ENCODE peak calls at places on chromosomes 5 and 9, in four cellular contexts. One of them, this sample, is unnamed.

GRCh38 chr5:172680921-172681320 is 39.9 kb downstream of the NEURL1B start:
- DNase-seq in endodermal cell: no peak
- DNase-seq in colonic mucosa: no peak
- DNase-seq in ovary: no peak
- DNase-seq in this sample: no peak

GRCh38 chr5:41856644-41857491 is 13.4 kb downstream of the OXCT1 start:
- DNase-seq in ovary: peak; percentile 29
- DNase-seq in endodermal cell: peak; percentile 80
- DNase-seq in colonic mucosa: peak; percentile 56
- DNase-seq in this sample: peak; percentile 38

GRCh38 chr5:322942-323879 is 1.7 kb downstream of the AHRR start:
- DNase-seq in colonic mucosa: no peak
- DNase-seq in endodermal cell: peak; percentile 73
- DNase-seq in ovary: no peak
- DNase-seq in this sample: no peak

GRCh38 chr9:34375901-34376595 is 650 bp downstream of the MYORG start:
- DNase-seq in colonic mucosa: peak; percentile 70
- DNase-seq in ovary: no peak
- DNase-seq in endodermal cell: peak; percentile 90
- DNase-seq in this sample: peak; percentile 7

GRCh38 chr5:40386293-40386692 is 293.4 kb upstream of the PTGER4 start:
- DNase-seq in endodermal cell: no peak
- DNase-seq in ovary: no peak
- DNase-seq in colonic mucosa: no peak
- DNase-seq in this sample: no peak

GRCh38 chr9:131826966-131827525 is 87.2 kb upstream of the RAPGEF1 start:
- DNase-seq in ovary: no peak
- DNase-seq in endodermal cell: no peak
- DNase-seq in colonic mucosa: no peak
- DNase-seq in this sample: no peak

GRCh38 chr5:909086-909485 is 16.4 kb downstream of the TRIP13 start:
- DNase-seq in endodermal cell: no peak
- DNase-seq in colonic mucosa: no peak
- DNase-seq in ovary: no peak
- DNase-seq in this sample: no peak

GRCh38 chr5:112668016-112668415 is 69.7 kb upstream of the APC start:
- DNase-seq in colonic mucosa: no peak
- DNase-seq in endodermal cell: no peak
- DNase-seq in ovary: no peak
- DNase-seq in this sample: no peak

GRCh38 chr9:130443840-130444492 is 795 bp upstream of the ASS1 start:
- DNase-seq in ovary: peak; percentile 36
- DNase-seq in endodermal cell: no peak
- DNase-seq in colonic mucosa: peak; percentile 42
- DNase-seq in this sample: no peak

GRCh38 chr9:16275795-16276624 is 594.5 kb downstream of the BNC2 start:
- DNase-seq in colonic mucosa: no peak
- DNase-seq in ovary: no peak
- DNase-seq in endodermal cell: peak; percentile 22
- DNase-seq in this sample: no peak

GRCh38 chr9:2040828-2041227 is 25.7 kb downstream of the SMARCA2 start:
- DNase-seq in colonic mucosa: no peak
- DNase-seq in ovary: no peak
- DNase-seq in endodermal cell: no peak
- DNase-seq in this sample: no peak

GRCh38 chr9:22117511-22118388 is 108.6 kb upstream of the CDKN2B start:
- DNase-seq in colonic mucosa: peak; percentile 84
- DNase-seq in ovary: peak; percentile 16
- DNase-seq in endodermal cell: peak; percentile 83
- DNase-seq in this sample: peak; percentile 53

GRCh38 chr5:119332978-119333401 is 22.8 kb upstream of the TNFAIP8 start:
- DNase-seq in colonic mucosa: no peak
- DNase-seq in endodermal cell: no peak
- DNase-seq in ovary: no peak
- DNase-seq in this sample: no peak

GRCh38 chr5:79547982-79548381 is 34.0 kb upstream of the HOMER1 start:
- DNase-seq in endodermal cell: no peak
- DNase-seq in ovary: no peak
- DNase-seq in colonic mucosa: no peak
- DNase-seq in this sample: no peak

GRCh38 chr5:179416906-179417470 is 71.7 kb upstream of the ADAMTS2 start:
- DNase-seq in endodermal cell: peak; percentile 36
- DNase-seq in colonic mucosa: peak; percentile 11
- DNase-seq in ovary: no peak
- DNase-seq in this sample: peak; percentile 32

GRCh38 chr5:2848634-2849033 is 97.2 kb upstream of the IRX2 start:
- DNase-seq in colonic mucosa: no peak
- DNase-seq in ovary: no peak
- DNase-seq in endodermal cell: no peak
- DNase-seq in this sample: no peak

GRCh38 chr5:72540759-72541438 is 33.7 kb upstream of the ZNF366 start:
- DNase-seq in ovary: no peak
- DNase-seq in endodermal cell: no peak
- DNase-seq in colonic mucosa: no peak
- DNase-seq in this sample: no peak

GRCh38 chr5:18745988-18746615 is 1111.8 kb downstream of the TAF11L14 start:
- DNase-seq in colonic mucosa: peak; percentile 26
- DNase-seq in ovary: no peak
- DNase-seq in endodermal cell: no peak
- DNase-seq in this sample: peak; percentile 54

GRCh38 chr5:18742830-18743229 is 1108.6 kb downstream of the TAF11L14 start:
- DNase-seq in endodermal cell: no peak
- DNase-seq in colonic mucosa: no peak
- DNase-seq in ovary: no peak
- DNase-seq in this sample: no peak

GRCh38 chr5:18744441-18744840 is 1110.2 kb downstream of the TAF11L14 start:
- DNase-seq in ovary: no peak
- DNase-seq in endodermal cell: no peak
- DNase-seq in colonic mucosa: no peak
- DNase-seq in this sample: no peak

GRCh38 chr5:18745591-18745987 is 1111.3 kb downstream of the TAF11L14 start:
- DNase-seq in colonic mucosa: no peak
- DNase-seq in ovary: no peak
- DNase-seq in endodermal cell: no peak
- DNase-seq in this sample: no peak

DNA sequence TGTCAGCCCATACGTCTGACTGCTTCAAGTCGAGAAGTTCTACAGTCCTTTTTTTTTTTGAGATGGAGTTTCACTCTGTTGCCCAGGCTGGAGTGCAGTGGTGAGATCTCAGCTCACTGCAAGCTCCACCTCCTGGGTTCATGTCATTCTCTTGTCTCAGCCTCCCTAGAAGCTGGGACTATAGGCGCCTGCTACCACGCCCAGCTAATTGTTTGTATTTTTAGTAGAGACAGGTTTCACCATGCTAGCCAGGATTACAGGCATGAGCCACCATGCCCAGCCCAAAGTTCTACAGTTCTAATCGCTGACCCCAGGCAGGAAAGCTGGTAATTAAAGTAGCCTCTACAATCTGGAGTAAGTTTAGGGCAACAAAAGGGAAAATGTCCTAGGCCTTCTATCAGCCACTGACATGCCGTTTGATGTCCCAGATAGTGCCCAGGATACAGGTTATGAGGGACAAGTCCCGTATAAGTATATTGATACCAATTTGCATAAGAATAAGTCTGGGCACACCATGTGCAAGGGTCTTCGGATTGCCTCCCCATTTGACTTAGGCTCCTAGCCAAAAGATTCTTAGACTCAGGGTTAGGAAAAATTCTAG is 1110.8 kb downstream of the TAF11L14 start:
- DNase-seq in ovary: no peak
- DNase-seq in endodermal cell: no peak
- DNase-seq in colonic mucosa: no peak
- DNase-seq in this sample: no peak
- H3K4me3 ChIP-seq in ovary: peak overlapping the region; percentile 31
- H3K4me3 ChIP-seq in endodermal cell: no peak overlapping the region
- H3K4me3 ChIP-seq in colonic mucosa: peak overlapping the region; percentile 46
- H3K4me3 ChIP-seq in this sample: peak overlapping the region; percentile 40

DNA sequence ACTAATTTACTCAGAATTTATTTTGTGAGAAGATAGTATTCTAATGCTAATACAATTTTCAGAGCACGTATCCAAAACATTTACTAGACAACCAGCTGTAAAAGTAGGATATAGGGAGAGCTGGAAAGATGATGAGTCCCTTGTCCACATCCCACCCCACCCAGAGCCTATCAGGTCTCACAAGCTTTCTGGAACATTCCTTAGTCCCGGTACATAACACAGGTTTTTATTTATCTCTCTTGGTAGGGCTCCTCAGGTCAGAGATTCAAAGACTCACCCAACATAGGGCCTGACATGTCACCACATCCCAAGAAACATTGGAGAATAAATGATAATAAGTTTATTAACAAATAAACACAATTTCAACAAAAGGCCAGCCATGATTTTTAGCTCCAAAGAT is 13.8 kb upstream of the RAD23B start:
- DNase-seq in endodermal cell: no peak
- DNase-seq in colonic mucosa: no peak
- DNase-seq in ovary: no peak
- DNase-seq in this sample: no peak
- H3K4me1 ChIP-seq in endodermal cell: no peaks in the 10 kb centered on the region
- H3K4me1 ChIP-seq in colonic mucosa: no peaks in the 10 kb centered on the region
- H3K4me1 ChIP-seq in ovary: peaks cover 5% of the 10 kb centered on the region
- H3K4me1 ChIP-seq in this sample: peaks cover 5% of the 10 kb centered on the region

DNA sequence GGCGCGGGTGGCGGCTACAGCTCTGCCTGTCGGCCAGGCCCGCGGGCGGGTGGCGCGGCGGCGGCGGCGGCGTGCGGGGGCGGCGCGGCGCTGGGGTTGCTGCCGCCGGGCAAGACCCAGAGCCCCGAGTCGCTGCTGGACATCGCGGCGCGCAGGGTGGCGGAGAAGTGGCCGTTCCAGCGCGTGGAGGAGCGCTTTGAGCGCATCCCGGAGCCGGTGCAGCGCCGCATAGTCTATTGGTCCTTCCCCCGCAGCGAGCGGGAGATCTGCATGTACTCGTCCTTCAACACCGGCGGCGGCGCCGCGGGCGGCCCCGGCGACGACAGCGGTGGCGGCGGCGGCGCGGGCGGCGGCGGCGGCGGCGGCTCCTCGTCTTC is 299 bp downstream of the ZSWIM6 start:
- DNase-seq in colonic mucosa: no peak
- DNase-seq in ovary: no peak
- DNase-seq in endodermal cell: no peak
- DNase-seq in this sample: peak; percentile 48
- H3K27ac ChIP-seq in colonic mucosa: peak overlapping the region; percentile 57
- H3K27ac ChIP-seq in ovary: peak overlapping the region; percentile 80
- H3K27ac ChIP-seq in endodermal cell: peak overlapping the region; percentile 60
- H3K27ac ChIP-seq in this sample: no peak overlapping the region

GRCh38 chr5:66958126-66958983 is 238.2 kb downstream of the CD180 start:
- DNase-seq in ovary: no peak
- DNase-seq in endodermal cell: no peak
- DNase-seq in colonic mucosa: no peak
- DNase-seq in this sample: no peak

GRCh38 chr5:66958984-66959641 is 237.5 kb downstream of the CD180 start:
- DNase-seq in colonic mucosa: no peak
- DNase-seq in endodermal cell: peak; percentile 69
- DNase-seq in ovary: peak; percentile 15
- DNase-seq in this sample: peak; percentile 69

GRCh38 chr5:66959668-66960067 is 236.9 kb downstream of the CD180 start:
- DNase-seq in endodermal cell: no peak
- DNase-seq in colonic mucosa: no peak
- DNase-seq in ovary: no peak
- DNase-seq in this sample: no peak

GRCh38 chr5:66963559-66963971 is 233.0 kb downstream of the CD180 start:
- DNase-seq in colonic mucosa: no peak
- DNase-seq in endodermal cell: peak; percentile 85
- DNase-seq in ovary: no peak
- DNase-seq in this sample: no peak

GRCh38 chr5:66960373-66961137 is 236.0 kb downstream of the CD180 start:
- DNase-seq in colonic mucosa: no peak
- DNase-seq in ovary: no peak
- DNase-seq in endodermal cell: no peak
- DNase-seq in this sample: peak; percentile 26
- H3K4me3 ChIP-seq in colonic mucosa: no peak overlapping the region
- H3K4me3 ChIP-seq in ovary: no peak overlapping the region
- H3K4me3 ChIP-seq in endodermal cell: no peak overlapping the region
- H3K4me3 ChIP-seq in this sample: no peak overlapping the region

GRCh38 chr9:87395804-87396458 is 101.7 kb upstream of the DAPK1 start:
- DNase-seq in colonic mucosa: no peak
- DNase-seq in endodermal cell: no peak
- DNase-seq in ovary: no peak
- DNase-seq in this sample: no peak

GRCh38 chr9:87392091-87392490 is 105.6 kb upstream of the DAPK1 start:
- DNase-seq in endodermal cell: no peak
- DNase-seq in ovary: no peak
- DNase-seq in colonic mucosa: no peak
- DNase-seq in this sample: no peak

GRCh38 chr9:87390361-87390760 is 107.3 kb upstream of the DAPK1 start:
- DNase-seq in colonic mucosa: no peak
- DNase-seq in endodermal cell: no peak
- DNase-seq in ovary: no peak
- DNase-seq in this sample: no peak

GRCh38 chr9:87389936-87390335 is 107.7 kb upstream of the DAPK1 start:
- DNase-seq in ovary: no peak
- DNase-seq in endodermal cell: no peak
- DNase-seq in colonic mucosa: no peak
- DNase-seq in this sample: no peak

DNA sequence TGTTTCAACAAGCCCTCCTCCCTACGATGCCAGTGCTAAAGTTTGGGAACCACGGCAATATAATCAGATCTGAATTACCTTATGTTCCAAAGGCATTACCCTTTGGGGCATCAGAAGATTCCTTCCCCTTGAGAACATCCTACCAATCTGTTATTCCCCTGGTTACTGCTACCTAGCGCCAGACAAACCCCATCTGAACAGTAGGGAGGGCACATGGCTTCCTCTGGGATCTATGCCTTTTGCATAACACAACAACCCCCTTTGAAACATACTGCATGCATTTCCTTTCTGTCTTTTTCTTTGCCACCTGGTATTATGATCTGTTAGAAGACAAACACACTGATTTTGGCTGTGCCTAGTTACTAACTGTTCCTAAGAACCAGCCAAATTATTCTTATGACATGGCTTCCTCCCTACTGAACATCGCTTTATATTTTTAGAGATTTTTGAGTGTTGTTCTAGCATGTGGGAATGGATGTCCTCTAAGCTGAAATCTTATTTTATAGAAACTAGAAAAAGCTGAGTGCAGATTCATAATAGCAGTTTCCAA is 103.9 kb upstream of the DAPK1 start:
- DNase-seq in ovary: no peak
- DNase-seq in colonic mucosa: no peak
- DNase-seq in endodermal cell: no peak
- DNase-seq in this sample: no peak
- H3K4me1 ChIP-seq in ovary: no peaks in the 10 kb centered on the region
- H3K4me1 ChIP-seq in colonic mucosa: no peaks in the 10 kb centered on the region
- H3K4me1 ChIP-seq in endodermal cell: peaks cover 6% of the 10 kb centered on the region
- H3K4me1 ChIP-seq in this sample: peaks cover 17% of the 10 kb centered on the region

This sample was measured in SJSA1.